ENCODE peak calls at places on chromosomes 4 and X, in five cellular contexts. V is SHP77, B is GM23248, G is choroid plexus epithelial cell, R is sigmoid colon. C is an unnamed sample.

GRCh38 chr4:109290918-109291317 is 11.5 kb downstream of the COL25A1 start:
- DNase-seq in V (no peak), B (no peak), G (no peak), R (no peak), C (no peak)

GRCh38 chr4:79042079-79042674 is 102.9 kb upstream of the PAQR3 start:
- DNase-seq in V (peak), B (peak), G (peak), R (no peak), C (peak)

GRCh38 chr4:148857234-148857972 is 415.2 kb upstream of the NR3C2 start:
- DNase-seq in V (no peak), B (no peak), G (peak), R (no peak), C (no peak)

GRCh38 chr4:109846395-109847098 is 1.4 kb upstream of the LRIT3 start:
- DNase-seq in V (no peak), B (no peak), G (no peak), R (no peak), C (no peak)

GRCh38 chr4:150518559-150518958 is 63.4 kb upstream of the MAB21L2 start:
- DNase-seq in V (no peak), B (peak), G (peak), R (no peak), C (peak)

GRCh38 chr4:172962564-172963353 is 205.9 kb upstream of the GALNT7 start:
- DNase-seq in V (peak), B (peak), G (peak), R (peak), C (no peak)

GRCh38 chrX:34656842-34657780 is at the start of gene TMEM47:
- DNase-seq in V (peak), B (peak), G (peak), R (peak), C (no peak)

GRCh38 chr4:73189274-73189810 is 69.3 kb downstream of the ANKRD17 start:
- DNase-seq in V (no peak), B (no peak), G (peak), R (no peak), C (no peak)

GRCh38 chr4:26863512-26863911 is 2.9 kb downstream of the STIM2 start:
- DNase-seq in V (no peak), B (no peak), G (no peak), R (no peak), C (no peak)

GRCh38 chr4:83329521-83330105 is 5.0 kb downstream of the HPSE start:
- DNase-seq in V (no peak), B (peak), G (peak), R (no peak), C (no peak)

GRCh38 chr4:48944659-48945290 is 38.2 kb upstream of the OCIAD2 start:
- DNase-seq in V (no peak), B (no peak), G (no peak), R (no peak), C (no peak)

GRCh38 chr4:153408932-153409331 is 57.2 kb upstream of the TMEM131L start:
- DNase-seq in V (no peak), B (no peak), G (no peak), R (no peak), C (no peak)

GRCh38 chrX:120768681-120769080 is 107.0 kb downstream of the CT47B1 start:
- DNase-seq in V (no peak), B (peak), G (peak), R (no peak), C (peak)

GRCh38 chrX:69107747-69108410 is 57.4 kb downstream of the PJA1 start:
- DNase-seq in V (no peak), B (no peak), G (no peak), R (no peak), C (no peak)

GRCh38 chr4:71566856-71567255 is 217.0 kb downstream of the GC start:
- DNase-seq in V (no peak), B (no peak), G (no peak), R (no peak), C (no peak)

C was measured in RKO.